ENCODE peak calls at places on chromosomes 11 and 22, in eight cellular contexts. F is tibial nerve, B is body of pancreas, E is transverse colon, A is testis, D is adrenal gland, P is H54, J is ovary. Z is an unnamed sample.

GRCh38 chr22:38313384-38313955 is 3.8 kb downstream of the CSNK1E start:
- DNase-seq in J (peak), F (no peak), A (no peak), E (peak), B (peak), D (peak), P (no peak), Z (no peak)

GRCh38 chr11:115941481-115941993 is 437.3 kb upstream of the CADM1 start:
- DNase-seq in A (peak), P (peak), D (peak), E (peak), J (peak), B (peak), F (no peak), Z (no peak)

GRCh38 chr22:35305525-35306070 is 5.9 kb downstream of the TOM1 start:
- DNase-seq in B (no peak), A (no peak), F (no peak), D (no peak), P (no peak), J (no peak), E (no peak), Z (no peak)

GRCh38 chr22:49589301-49589700 is 238.4 kb downstream of the BRD1 start:
- DNase-seq in B (no peak), A (no peak), J (no peak), F (no peak), E (no peak), D (no peak), P (no peak), Z (no peak)

GRCh38 chr22:45585437-45585755 is 82.7 kb downstream of the FBLN1 start:
- DNase-seq in P (no peak), D (peak), A (no peak), J (no peak), B (no peak), E (no peak), F (no peak), Z (no peak)

GRCh38 chr11:72814831-72815618 is 814 bp downstream of the ATG16L2 start:
- DNase-seq in P (peak), A (no peak), F (no peak), E (peak), J (no peak), B (peak), D (peak), Z (no peak)

GRCh38 chr22:33082221-33082620 is 24.0 kb upstream of the SYN3 start:
- DNase-seq in D (no peak), E (no peak), F (no peak), J (no peak), B (no peak), P (no peak), A (no peak), Z (no peak)

GRCh38 chr11:118002010-118002540 is 15.9 kb downstream of the IL10RA start:
- DNase-seq in F (no peak), E (peak), B (no peak), A (no peak), P (no peak), J (no peak), D (no peak), Z (no peak)

GRCh38 chr11:15793032-15793996 is 563.0 kb downstream of the SOX6 start:
- DNase-seq in B (no peak), P (no peak), J (no peak), A (no peak), E (no peak), F (no peak), D (no peak), Z (no peak)

GRCh38 chr11:57499413-57499982 is 16.0 kb downstream of the SLC43A1 start:
- DNase-seq in E (peak), J (peak), A (peak), D (peak), B (peak), F (peak), P (peak), Z (peak)

GRCh38 chr11:130145328-130145812 is 14.2 kb upstream of the ST14 start:
- DNase-seq in D (no peak), P (no peak), A (no peak), F (no peak), B (peak), E (peak), J (no peak), Z (no peak)

GRCh38 chr11:14446701-14447169 is 52.9 kb downstream of the COPB1 start:
- DNase-seq in J (no peak), A (no peak), E (no peak), B (no peak), D (no peak), P (no peak), F (no peak), Z (no peak)

GRCh38 chr22:36145881-36146280 is 14.7 kb downstream of the APOL3 start:
- DNase-seq in A (peak), F (no peak), P (no peak), B (no peak), J (no peak), D (peak), E (no peak), Z (no peak)

GRCh38 chr22:49616356-49617231 is 211.1 kb downstream of the BRD1 start:
- DNase-seq in E (no peak), B (no peak), P (no peak), A (no peak), F (no peak), J (peak), D (no peak), Z (no peak)

GRCh38 chr22:32558681-32559355 is 84.2 kb downstream of the FBXO7 start:
- DNase-seq in J (no peak), D (peak), P (peak), B (peak), E (peak), F (peak), A (no peak), Z (peak)

GRCh38 chr11:84819128-84819527 is 808.0 kb downstream of the DLG2 start:
- DNase-seq in D (no peak), A (no peak), F (no peak), J (no peak), E (no peak), P (no peak), B (no peak), Z (no peak)

GRCh38 chr22:41596776-41597634 is 7.4 kb upstream of the PMM1 start:
- DNase-seq in F (no peak), E (peak), P (peak), A (peak), J (peak), D (peak), B (peak), Z (peak)

GRCh38 chr11:106691807-106692365 is 326.4 kb downstream of the GUCY1A2 start:
- DNase-seq in B (no peak), P (no peak), J (no peak), F (no peak), E (no peak), A (no peak), D (no peak), Z (no peak)

GRCh38 chr11:71499125-71499524 is 27.9 kb upstream of the KRTAP5-7 start:
- DNase-seq in E (no peak), J (no peak), B (no peak), A (no peak), D (peak), P (no peak), F (no peak), Z (no peak)

GRCh38 chr22:29838599-29838956 is 504 bp upstream of the ASCC2 start:
- DNase-seq in P (no peak), A (no peak), B (no peak), F (no peak), E (no peak), J (no peak), D (no peak), Z (no peak)

GRCh38 chr11:34050967-34051348 is 573 bp upstream of the CAPRIN1 start:
- DNase-seq in A (no peak), D (no peak), B (no peak), E (no peak), F (no peak), J (no peak), P (peak), Z (no peak)

GRCh38 chr11:109946322-109946846 is 146.8 kb upstream of the ZC3H12C start:
- DNase-seq in B (peak), J (peak), A (peak), P (peak), F (peak), E (peak), D (peak), Z (peak)

GRCh38 chr22:40014661-40015255 is 20.0 kb downstream of the FAM83F start:
- DNase-seq in P (no peak), D (no peak), B (no peak), F (no peak), J (no peak), A (no peak), E (no peak), Z (peak)

GRCh38 chr22:28772633-28773460 is at the start of gene CCDC117:
- DNase-seq in E (peak), A (peak), B (peak), J (peak), D (peak), F (peak), P (peak), Z (peak)

GRCh38 chr11:108135845-108136599 is 14.7 kb downstream of the ACAT1 start:
- DNase-seq in D (no peak), A (no peak), F (no peak), B (no peak), E (no peak), J (no peak), P (no peak), Z (no peak)

GRCh38 chr11:73334244-73335203 is 26.4 kb downstream of the ARHGEF17 start:
- DNase-seq in B (peak), F (peak), E (peak), J (peak), P (peak), A (peak), D (peak), Z (no peak)

GRCh38 chr11:87431386-87431785 is 393.7 kb downstream of the TMEM135 start:
- DNase-seq in F (no peak), A (no peak), E (no peak), P (no peak), B (peak), J (no peak), D (no peak), Z (no peak)

GRCh38 chr11:128210148-128210940 is 377.0 kb downstream of the ETS1 start:
- DNase-seq in A (no peak), P (peak), F (no peak), D (peak), B (peak), E (peak), J (no peak), Z (peak)

GRCh38 chr11:13015753-13016152 is 6.6 kb downstream of the RASSF10 start:
- DNase-seq in P (no peak), D (no peak), A (no peak), E (no peak), B (no peak), J (no peak), F (no peak), Z (no peak)

GRCh38 chr11:199004-199581 is 6.2 kb downstream of the SCGB1C1 start:
- DNase-seq in D (peak), J (peak), P (no peak), F (no peak), E (peak), B (no peak), A (peak), Z (no peak)

GRCh38 chr11:197741-198235 is 4.9 kb downstream of the SCGB1C1 start:
- DNase-seq in P (no peak), F (no peak), J (peak), A (peak), D (no peak), E (no peak), B (no peak), Z (no peak)

GRCh38 chr11:200224-201003 is 6.8 kb downstream of the BET1L start:
- DNase-seq in D (peak), J (no peak), F (no peak), B (no peak), P (no peak), A (peak), E (peak), Z (no peak)

GRCh38 chr11:198236-198806 is 5.4 kb downstream of the SCGB1C1 start:
- DNase-seq in E (peak), J (peak), F (no peak), P (no peak), B (no peak), D (no peak), A (peak), Z (no peak)

GRCh38 chr11:199782-200181 is 6.9 kb downstream of the SCGB1C1 start:
- DNase-seq in A (peak), P (no peak), J (no peak), F (no peak), B (no peak), D (peak), E (peak), Z (no peak)
- TF ChIP-seq POLR2A in A (no peak), P (no peak), J (no peak), F (no peak), B (no peak), D (no peak), E (no peak), Z (no peak)

GRCh38 chr22:47567126-47567730 is 804.8 kb downstream of the TBC1D22A start:
- DNase-seq in P (no peak), B (no peak), E (no peak), A (no peak), F (no peak), J (no peak), D (no peak), Z (no peak)

GRCh38 chr22:47569389-47570299 is 807.2 kb downstream of the TBC1D22A start:
- DNase-seq in A (no peak), D (no peak), J (no peak), B (no peak), E (no peak), P (no peak), F (no peak), Z (no peak)

GRCh38 chr22:47570300-47570685 is 807.8 kb downstream of the TBC1D22A start:
- DNase-seq in B (no peak), P (no peak), J (no peak), E (no peak), A (no peak), F (no peak), D (no peak), Z (no peak)

GRCh38 chr22:47567741-47568140 is 805.3 kb downstream of the TBC1D22A start:
- DNase-seq in A (no peak), D (no peak), J (no peak), B (no peak), E (no peak), F (no peak), P (no peak), Z (no peak)

DNA sequence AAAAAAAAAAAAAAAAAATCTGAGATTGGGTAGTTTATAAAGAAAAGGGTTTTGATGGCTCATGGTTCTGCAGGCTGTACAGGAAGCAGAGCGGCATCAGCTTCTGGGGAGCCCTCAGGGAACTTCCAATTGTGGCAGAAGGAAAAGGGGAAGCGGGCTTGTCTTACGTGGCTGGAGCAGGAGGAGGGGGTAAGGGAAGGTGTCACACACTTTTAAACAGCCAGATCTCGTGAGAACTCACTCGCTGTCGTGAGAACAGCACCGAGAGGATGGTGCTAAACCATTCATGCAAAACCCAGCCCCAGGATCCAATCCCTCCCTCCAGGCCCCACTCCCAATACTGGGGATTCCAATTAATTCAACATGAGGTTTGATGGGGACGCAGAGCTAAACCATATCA is 806.2 kb downstream of the TBC1D22A start:
- DNase-seq in D (no peak), F (no peak), P (no peak), A (no peak), B (no peak), J (no peak), E (no peak), Z (no peak)
- TF ChIP-seq POLR2A in D (no peak), F (no peak), P (no peak), A (no peak), B (no peak), J (no peak), E (no peak), Z (no peak)

DNA sequence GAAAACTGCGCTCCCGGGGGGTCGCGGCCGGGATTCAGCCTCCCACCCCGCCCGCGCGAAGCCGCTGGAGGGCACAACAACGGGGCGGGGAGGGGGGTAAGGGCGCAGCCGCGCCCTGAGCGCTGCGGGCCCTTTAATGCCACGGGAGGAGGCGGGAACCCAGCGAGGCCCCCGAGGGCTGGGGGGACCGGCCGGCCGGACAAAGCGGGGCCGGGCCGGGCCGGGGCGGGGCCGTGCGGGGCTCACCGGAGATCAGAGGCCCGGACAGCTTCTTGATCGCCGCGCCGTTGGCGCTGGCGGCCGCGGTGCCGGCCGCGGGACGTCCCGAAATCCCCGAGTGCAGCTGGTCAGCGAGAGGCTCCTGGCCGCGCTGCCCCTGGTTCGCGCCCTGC is 1.2 kb downstream of the CDKN1C start:
- DNase-seq in P (peak), J (peak), D (no peak), B (peak), F (no peak), A (peak), E (peak), Z (no peak)
- TF ChIP-seq POLR2A in P (no peak), J (no peak), D (no peak), B (no peak), F (no peak), A (no peak), E (no peak), Z (peak)

GRCh38 chr22:25404923-25405853 is 159.3 kb upstream of the GRK3 start:
- DNase-seq in F (peak), E (peak), A (peak), D (peak), B (peak), P (peak), J (peak), Z (peak)
- TF ChIP-seq POLR2A in F (peak), E (peak), A (peak), D (peak), B (peak), P (peak), J (peak), Z (peak)

GRCh38 chr22:20026204-20026908 is 5.4 kb downstream of the TANGO2 start:
- DNase-seq in D (no peak), B (no peak), P (no peak), F (no peak), E (no peak), A (no peak), J (no peak), Z (no peak)

GRCh38 chr22:20023214-20023613 is 2.3 kb downstream of the TANGO2 start:
- DNase-seq in P (no peak), J (no peak), D (no peak), E (no peak), B (no peak), F (no peak), A (no peak), Z (no peak)

GRCh38 chr22:20025401-20026203 is 4.7 kb downstream of the TANGO2 start:
- DNase-seq in F (no peak), A (no peak), P (no peak), J (no peak), E (no peak), D (no peak), B (no peak), Z (no peak)

GRCh38 chr22:20022231-20023069 is 1.5 kb downstream of the TANGO2 start:
- DNase-seq in F (no peak), J (no peak), D (no peak), P (no peak), E (no peak), A (no peak), B (no peak), Z (no peak)

DNA sequence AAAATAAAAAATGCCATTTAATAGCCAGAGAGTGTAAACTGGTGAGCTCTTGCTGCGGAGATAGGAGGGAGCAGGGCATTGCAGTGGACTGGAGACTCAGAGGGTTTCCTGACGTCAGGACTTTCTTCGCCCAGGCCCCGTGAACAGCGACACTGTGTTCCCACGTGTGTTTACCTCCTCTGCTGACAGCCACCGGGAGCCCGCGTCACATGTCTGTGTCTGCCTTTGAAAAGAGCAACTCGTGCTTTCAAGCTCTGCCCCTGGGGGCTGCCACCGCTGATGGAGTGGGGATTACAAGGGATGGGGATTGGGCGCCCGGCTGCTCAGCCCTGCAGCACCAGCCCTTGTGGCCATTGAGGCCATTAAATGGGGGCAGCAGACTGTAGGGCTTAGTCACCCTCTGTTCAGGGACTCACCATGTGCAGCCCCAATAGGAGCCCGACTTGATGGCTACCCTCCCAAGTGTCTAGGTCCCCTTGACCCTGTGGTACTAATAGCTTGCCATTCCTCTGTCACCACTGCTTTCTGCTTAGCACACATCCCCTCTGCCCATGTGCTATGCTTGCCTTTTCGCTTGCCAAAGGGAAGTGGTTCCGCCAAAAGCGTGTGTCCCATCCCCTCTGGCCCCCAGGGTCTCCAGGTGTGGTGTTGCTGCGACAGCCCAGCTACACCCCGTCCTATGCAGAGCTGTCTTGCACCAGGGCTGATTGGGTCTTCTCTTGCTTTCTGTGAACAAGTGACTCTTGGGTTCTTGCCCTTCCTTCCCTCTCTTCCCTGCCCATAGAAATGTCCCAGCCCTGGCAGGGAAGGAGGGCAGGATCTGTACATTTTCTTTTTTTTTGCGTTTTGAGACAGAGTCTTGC is 3.5 kb downstream of the TANGO2 start:
- DNase-seq in J (no peak), D (peak), E (no peak), P (no peak), F (no peak), A (no peak), B (no peak), Z (peak)
- TF ChIP-seq POLR2A in J (no peak), D (no peak), E (no peak), P (no peak), F (no peak), A (no peak), B (no peak), Z (no peak)

Z was measured in prostate gland.